ENCODE peak calls at places on chromosome 9, in eight cellular contexts. L is OCI-LY7, J is MM.1S, I is HCT116, P is SK-N-SH, G is PC-3, A is GM23338, V is hepatocyte. Z is an unnamed sample.

GRCh38 chr9:35905912-35906679 is at the start of gene HRCT1:
- DNase-seq in L (no peak), J (no peak), I (peak), P (no peak), G (peak), A (no peak), V (peak), Z (no peak)

GRCh38 chr9:97983524-97984187 is 515 bp downstream of the ANP32B start:
- DNase-seq in L (peak), J (peak), I (no peak), P (peak), G (peak), A (peak), V (peak), Z (peak)

GRCh38 chr9:129278391-129279237 is 100.6 kb upstream of the IER5L start:
- DNase-seq in L (peak), J (peak), I (peak), P (no peak), G (peak), A (peak), V (no peak), Z (peak)

GRCh38 chr9:128007566-128008138 is 26.9 kb upstream of the EEIG1 start:
- DNase-seq in L (peak), J (peak), I (peak), P (peak), G (peak), A (no peak), V (peak), Z (no peak)

GRCh38 chr9:96874947-96875459 is 20.7 kb upstream of the ZNF782 start:
- DNase-seq in L (peak), J (peak), I (peak), P (no peak), G (peak), A (no peak), V (peak), Z (no peak)

GRCh38 chr9:81266674-81267073 is 422.7 kb downstream of the TLE1 start:
- DNase-seq in L (no peak), J (no peak), I (peak), P (no peak), G (peak), A (no peak), V (no peak), Z (no peak)

GRCh38 chr9:116935149-116935897 is 248.2 kb downstream of the TRIM32 start:
- DNase-seq in L (peak), J (no peak), I (no peak), P (no peak), G (no peak), A (no peak), V (no peak), Z (no peak)

GRCh38 chr9:119088002-119088401 is 281.2 kb downstream of the BRINP1 start:
- DNase-seq in L (no peak), J (no peak), I (no peak), P (no peak), G (no peak), A (peak), V (no peak), Z (no peak)

GRCh38 chr9:124894741-124895170 is 32.8 kb downstream of the ARPC5L start:
- DNase-seq in L (peak), J (peak), I (peak), P (no peak), G (peak), A (peak), V (peak), Z (peak)

GRCh38 chr9:81492710-81493447 is 196.5 kb downstream of the TLE1 start:
- DNase-seq in L (no peak), J (no peak), I (no peak), P (no peak), G (peak), A (no peak), V (peak), Z (no peak)

GRCh38 chr9:128149001-128149701 is at the start of gene LCN2:
- DNase-seq in L (no peak), J (no peak), I (peak), P (no peak), G (peak), A (no peak), V (no peak), Z (no peak)

DNA sequence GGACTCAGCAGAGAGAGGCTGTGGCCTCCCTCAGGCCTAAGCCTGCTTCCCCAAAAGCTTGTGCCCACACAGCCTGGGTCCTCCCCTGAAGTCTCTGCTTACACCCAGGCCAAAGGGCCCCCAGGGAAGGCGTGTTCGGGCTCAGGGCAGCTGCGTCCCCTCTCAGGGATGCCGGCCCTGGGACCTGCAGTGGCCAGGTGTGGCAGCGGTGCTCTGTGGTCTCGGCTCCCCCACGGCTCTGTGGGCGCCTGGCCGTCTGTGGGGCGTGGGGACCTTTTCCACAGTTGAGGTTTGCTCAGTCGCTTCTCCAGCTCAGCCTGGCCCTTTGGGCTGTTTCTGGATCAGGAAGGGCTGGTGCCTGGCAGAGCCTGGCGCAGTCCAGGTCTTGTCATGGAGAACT is 75.9 kb downstream of the RXRA start:
- DNase-seq in L (no peak), J (no peak), I (no peak), P (no peak), G (no peak), A (no peak), V (no peak), Z (no peak)
- TF ChIP-seq CTCF in L (no peak), J (no peak), I (no peak), P (no peak), G (no peak), A (no peak), V (no peak), Z (no peak)

GRCh38 chr9:93093081-93093448 is 3.0 kb upstream of the CARD19 start:
- DNase-seq in L (no peak), J (no peak), I (no peak), P (no peak), G (no peak), A (no peak), V (peak), Z (peak)
- TF ChIP-seq EZH2phosphoT487 in L (no peak), J (no peak), I (no peak), P (no peak), G (no peak), A (no peak), V (no peak), Z (no peak)

DNA sequence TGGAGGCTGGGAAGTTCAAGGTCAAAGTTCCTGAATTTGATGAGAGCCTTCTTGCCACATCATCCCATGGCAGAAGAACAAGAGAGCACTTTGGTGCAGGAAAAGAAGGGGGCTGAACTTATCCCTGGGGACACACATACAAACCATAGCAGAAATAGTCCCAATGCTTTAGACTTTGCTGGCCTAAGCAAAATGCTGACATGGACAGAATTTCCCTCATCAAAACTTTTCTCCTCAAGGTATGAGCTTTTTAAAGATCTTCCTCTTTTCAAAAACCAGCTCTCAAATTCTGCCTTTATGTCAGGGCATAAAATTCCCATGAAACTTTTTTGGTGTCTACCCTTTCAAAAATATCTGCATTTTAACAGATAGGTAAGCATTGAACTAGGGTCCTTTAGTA is 341.8 kb upstream of the SMARCA2 start:
- DNase-seq in L (no peak), J (no peak), I (no peak), P (no peak), G (no peak), A (no peak), V (no peak), Z (no peak)
- H3K4me2 ChIP-seq in L (no peak), J (no peak), I (no peak), P (no peak), G (no peak), A (no peak), V (no peak), Z (no peak)

DNA sequence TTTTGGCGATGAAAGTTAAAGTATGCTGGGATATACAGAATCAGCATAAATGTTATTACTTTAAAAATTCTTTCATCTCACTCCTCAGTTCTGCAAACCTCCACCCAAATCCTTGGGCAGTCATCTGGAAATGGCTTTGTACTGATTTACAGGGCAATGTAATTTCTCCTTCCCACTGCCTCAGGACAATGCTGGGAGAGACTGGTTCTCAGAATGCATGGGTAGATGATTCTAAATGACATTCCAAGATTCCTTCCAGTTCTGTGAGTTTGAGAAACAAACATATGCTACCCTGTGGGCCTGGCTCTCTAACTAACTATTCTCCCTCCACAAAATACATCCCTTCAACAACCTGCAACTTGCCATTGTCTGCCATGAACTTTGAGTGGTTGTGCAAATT is 7.5 kb upstream of the PSAT1 start:
- DNase-seq in L (no peak), J (no peak), I (no peak), P (no peak), G (no peak), A (no peak), V (no peak), Z (no peak)
- TF ChIP-seq CTCF in L (no peak), J (no peak), I (no peak), P (no peak), G (no peak), A (no peak), V (no peak), Z (no peak)

GRCh38 chr9:136720251-136720886 is 8.0 kb downstream of the DIPK1B start:
- DNase-seq in L (no peak), J (no peak), I (no peak), P (no peak), G (no peak), A (no peak), V (no peak), Z (peak)

GRCh38 chr9:136720887-136721338 is 8.5 kb downstream of the DIPK1B start:
- DNase-seq in L (no peak), J (no peak), I (no peak), P (no peak), G (no peak), A (no peak), V (no peak), Z (no peak)

GRCh38 chr9:136722093-136722968 is 10.0 kb downstream of the DIPK1B start:
- DNase-seq in L (no peak), J (no peak), I (no peak), P (no peak), G (no peak), A (no peak), V (no peak), Z (no peak)

GRCh38 chr9:136722969-136723356 is 10.6 kb downstream of the DIPK1B start:
- DNase-seq in L (no peak), J (no peak), I (no peak), P (peak), G (peak), A (no peak), V (no peak), Z (no peak)

GRCh38 chr9:136721339-136722092 is 9.1 kb downstream of the DIPK1B start:
- DNase-seq in L (no peak), J (no peak), I (no peak), P (no peak), G (peak), A (no peak), V (no peak), Z (no peak)
- TF ChIP-seq EZH2phosphoT487 in L (no peak), J (no peak), I (no peak), P (no peak), G (no peak), A (no peak), V (no peak), Z (no peak)

GRCh38 chr9:1708215-1708614 is 306.9 kb upstream of the SMARCA2 start:
- DNase-seq in L (no peak), J (no peak), I (no peak), P (no peak), G (no peak), A (no peak), V (no peak), Z (no peak)
- H3K4me2 ChIP-seq in L (no peak), J (no peak), I (no peak), P (no peak), G (no peak), A (no peak), V (no peak), Z (no peak)

DNA sequence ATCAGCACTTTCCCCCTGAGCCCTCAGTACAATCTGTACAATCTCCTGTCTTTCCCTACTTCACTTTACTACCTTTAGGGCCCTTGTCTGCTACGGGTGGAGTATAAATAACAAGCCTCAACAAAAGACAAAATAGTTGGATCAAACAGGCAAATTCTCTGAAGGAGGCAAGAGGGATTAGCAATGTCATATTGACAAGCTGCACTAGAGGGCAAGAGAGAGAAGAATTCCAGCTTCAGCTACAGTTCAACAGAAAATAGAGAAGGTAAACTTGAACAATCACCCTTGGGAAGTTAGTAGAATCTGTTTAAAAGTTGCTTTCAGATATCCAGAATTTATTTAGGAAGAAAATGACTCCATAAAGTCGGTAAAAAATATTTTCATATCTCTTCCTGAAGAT is 68.4 kb upstream of the IZUMO3 start:
- DNase-seq in L (no peak), J (peak), I (no peak), P (peak), G (peak), A (peak), V (peak), Z (peak)
- TF ChIP-seq CTCF in L (peak), J (peak), I (no peak), P (no peak), G (peak), A (peak), V (peak), Z (peak)

DNA sequence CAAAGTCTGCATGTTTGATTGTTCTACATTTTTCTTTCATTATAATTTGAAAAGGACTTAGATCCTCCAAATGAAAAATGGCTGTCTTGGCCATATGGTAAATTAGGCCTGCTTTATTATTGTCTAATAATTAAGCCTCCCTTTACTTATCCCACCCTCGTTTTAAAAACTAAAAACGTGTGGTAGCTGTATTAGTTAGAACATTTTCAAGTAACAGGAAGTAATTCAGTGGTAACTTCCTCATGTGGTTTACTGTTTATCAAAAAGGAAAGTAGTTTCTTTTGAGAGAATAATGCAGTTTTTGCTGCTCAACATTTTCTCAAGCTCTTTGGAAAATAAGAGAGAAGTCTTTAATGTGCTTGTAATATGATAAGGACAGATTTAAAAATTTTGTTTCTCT is 26.0 kb downstream of the ZCCHC7 start:
- DNase-seq in L (peak), J (peak), I (no peak), P (no peak), G (no peak), A (no peak), V (no peak), Z (no peak)
- TF ChIP-seq EZH2phosphoT487 in L (no peak), J (no peak), I (no peak), P (no peak), G (no peak), A (no peak), V (no peak), Z (no peak)

DNA sequence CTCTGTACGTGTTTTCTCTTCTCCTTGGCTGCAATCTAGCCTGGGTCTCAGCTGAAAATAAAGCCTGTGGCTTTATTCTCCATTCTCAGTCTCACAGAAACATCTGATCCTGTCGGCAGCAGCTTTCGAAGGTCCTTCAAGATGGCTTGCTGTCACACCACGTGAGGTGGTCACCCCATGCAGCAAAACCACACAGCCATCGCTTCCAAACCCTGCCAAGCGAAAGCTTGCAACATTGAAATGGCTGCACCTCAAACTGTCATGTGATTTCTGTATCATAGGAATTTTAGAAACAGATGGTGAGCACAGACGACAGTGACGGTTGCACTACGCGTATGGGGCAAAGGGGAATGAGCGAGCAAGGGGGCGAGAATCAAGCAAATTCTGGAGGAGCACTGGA is 98.5 kb upstream of the SMARCA2 start:
- DNase-seq in L (no peak), J (no peak), I (no peak), P (no peak), G (no peak), A (no peak), V (no peak), Z (no peak)
- H3K4me2 ChIP-seq in L (no peak), J (no peak), I (no peak), P (peak), G (no peak), A (no peak), V (no peak), Z (no peak)

Z was measured in neural progenitor cell.